ENCODE peak calls at places on chromosome 20, in six cellular contexts. E, U, W, F, R and V are unnamed samples.

GRCh38 chr20:50824137-50824536 is 29.3 kb downstream of the BCAS4 start:
- DNase-seq in E (peak; percentile 93), U (no peak), W (no peak), F (no peak), R (no peak), V (peak; percentile 57)

GRCh38 chr20:51889466-51889865 is 87.1 kb upstream of the SALL4 start:
- DNase-seq in E (no peak), U (no peak), W (no peak), F (no peak), R (no peak), V (no peak)

GRCh38 chr20:56778765-56779195 is 149.7 kb downstream of the TFAP2C start:
- DNase-seq in E (peak; percentile 30), U (no peak), W (peak; percentile 43), F (no peak), R (peak; percentile 26), V (no peak)

GRCh38 chr20:7772376-7772775 is 167.9 kb downstream of the HAO1 start:
- DNase-seq in E (peak; percentile 88), U (no peak), W (no peak), F (no peak), R (no peak), V (no peak)

GRCh38 chr20:14860410-14860814 is 523.0 kb upstream of the FLRT3 start:
- DNase-seq in E (no peak), U (no peak), W (no peak), F (no peak), R (no peak), V (no peak)

GRCh38 chr20:21436186-21436585 is 38.9 kb upstream of the NKX2-4 start:
- DNase-seq in E (peak; percentile 68), U (no peak), W (no peak), F (no peak), R (no peak), V (peak; percentile 68)

GRCh38 chr20:50269111-50270033 is 78.7 kb downstream of the CEBPB start:
- DNase-seq in E (no peak), U (no peak), W (no peak), F (no peak), R (no peak), V (no peak)

GRCh38 chr20:10708342-10709185 is 34.8 kb upstream of the JAG1 start:
- DNase-seq in E (peak; percentile 63), U (no peak), W (no peak), F (no peak), R (no peak), V (peak; percentile 44)

GRCh38 chr20:53408728-53409157 is 184.9 kb downstream of the ZNF217 start:
- DNase-seq in E (peak; percentile 54), U (no peak), W (no peak), F (no peak), R (no peak), V (no peak)

GRCh38 chr20:25148181-25148981 is 47.1 kb upstream of the ENTPD6 start:
- DNase-seq in E (peak; percentile 53), U (peak; percentile 25), W (no peak), F (no peak), R (peak; percentile 19), V (peak; percentile 22)

GRCh38 chr20:17427646-17428045 is 103.5 kb downstream of the BFSP1 start:
- DNase-seq in E (no peak), U (no peak), W (no peak), F (no peak), R (no peak), V (no peak)

GRCh38 chr20:1391640-1392442 is 1.0 kb downstream of the FKBP1A start:
- DNase-seq in E (peak; percentile 76), U (no peak), W (peak; percentile 38), F (peak; percentile 23), R (no peak), V (no peak)

GRCh38 chr20:7841967-7842301 is 98.3 kb downstream of the HAO1 start:
- DNase-seq in E (peak; percentile 94), U (no peak), W (no peak), F (no peak), R (no peak), V (peak; percentile 78)

GRCh38 chr20:46985671-46986070 is 91.0 kb downstream of the EYA2 start:
- DNase-seq in E (no peak), U (no peak), W (no peak), F (no peak), R (no peak), V (no peak)

GRCh38 chr20:1118336-1119127 is at the start of gene PSMF1:
- DNase-seq in E (peak; percentile 87), U (peak; percentile 95), W (peak; percentile 96), F (peak; percentile 96), R (peak; percentile 90), V (peak; percentile 74)

GRCh38 chr20:25865715-25866656 is 169.3 kb upstream of the ZNF337 start:
- DNase-seq in E (peak; percentile 66), U (peak; percentile 60), W (peak; percentile 77), F (peak; percentile 70), R (peak; percentile 57), V (peak; percentile 33)

GRCh38 chr20:54284928-54285704 is 77.2 kb downstream of the PFDN4 start:
- DNase-seq in E (peak; percentile 40), U (no peak), W (no peak), F (no peak), R (no peak), V (no peak)

GRCh38 chr20:1838479-1839279 is 56.5 kb upstream of the SIRPA start:
- DNase-seq in E (no peak), U (no peak), W (no peak), F (no peak), R (no peak), V (no peak)

GRCh38 chr20:59402697-59403096 is 102.3 kb downstream of the EDN3 start:
- DNase-seq in E (no peak), U (no peak), W (no peak), F (no peak), R (no peak), V (no peak)

GRCh38 chr20:51327251-51327841 is 215.2 kb downstream of the NFATC2 start:
- DNase-seq in E (peak; percentile 88), U (no peak), W (no peak), F (no peak), R (no peak), V (peak; percentile 54)

GRCh38 chr20:50992733-50993457 is 30.0 kb downstream of the KCNG1 start:
- DNase-seq in E (peak; percentile 86), U (no peak), W (peak; percentile 72), F (peak; percentile 65), R (peak; percentile 18), V (peak; percentile 35)

GRCh38 chr20:62616728-62617621 is 25.3 kb upstream of the SLCO4A1 start:
- DNase-seq in E (peak; percentile 52), U (peak; percentile 70), W (peak; percentile 88), F (peak; percentile 91), R (peak; percentile 45), V (no peak)

GRCh38 chr20:34534391-34535165 is 18.4 kb downstream of the DYNLRB1 start:
- DNase-seq in E (no peak), U (no peak), W (no peak), F (no peak), R (no peak), V (no peak)

GRCh38 chr20:34538671-34539123 is 19.8 kb upstream of the MAP1LC3A start:
- DNase-seq in E (peak; percentile 66), U (peak; percentile 32), W (peak; percentile 68), F (peak; percentile 76), R (no peak), V (no peak)

GRCh38 chr20:34535301-34535840 is 19.1 kb downstream of the DYNLRB1 start:
- DNase-seq in E (no peak), U (no peak), W (no peak), F (no peak), R (no peak), V (no peak)

GRCh38 chr20:34537651-34538050 is 20.9 kb upstream of the MAP1LC3A start:
- DNase-seq in E (no peak), U (no peak), W (no peak), F (no peak), R (no peak), V (no peak)

DNA sequence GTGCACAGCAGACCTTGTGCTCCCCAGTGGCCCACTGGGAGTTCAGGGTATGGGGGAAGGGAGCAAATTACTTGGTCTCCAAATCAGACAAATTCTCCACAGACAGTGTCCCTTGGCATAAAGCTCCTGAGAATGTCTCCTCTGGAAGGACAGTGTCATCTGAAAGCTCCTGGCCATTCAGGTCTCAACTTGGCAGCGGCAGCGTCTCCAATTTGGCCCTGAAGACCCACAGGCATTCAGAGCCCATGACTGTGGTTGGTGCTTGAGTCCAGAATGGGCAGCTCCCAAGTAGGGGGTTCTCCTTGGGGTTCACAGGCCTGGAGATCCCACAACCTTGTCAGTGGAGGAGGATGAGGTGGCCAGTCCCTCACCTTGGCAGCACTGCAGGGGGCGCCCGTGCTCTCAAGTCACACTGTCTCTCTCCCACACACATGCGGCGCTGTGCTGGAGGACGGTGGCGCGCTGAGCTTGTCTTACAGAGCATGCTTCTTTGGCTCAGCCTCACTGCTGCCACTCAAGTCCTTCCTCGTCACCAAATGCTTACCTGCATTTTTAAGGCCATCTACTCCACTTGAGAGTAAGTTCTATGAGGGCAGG is 20.7 kb downstream of the DYNLRB1 start:
- DNase-seq in E (peak; percentile 51), U (no peak), W (peak; percentile 56), F (no peak), R (no peak), V (no peak)
- TF ChIP-seq CTCF in E (peak; percentile 47), U (no peak), W (peak; percentile 32), F (peak; percentile 59), R (no peak), V (peak; percentile 22)

DNA sequence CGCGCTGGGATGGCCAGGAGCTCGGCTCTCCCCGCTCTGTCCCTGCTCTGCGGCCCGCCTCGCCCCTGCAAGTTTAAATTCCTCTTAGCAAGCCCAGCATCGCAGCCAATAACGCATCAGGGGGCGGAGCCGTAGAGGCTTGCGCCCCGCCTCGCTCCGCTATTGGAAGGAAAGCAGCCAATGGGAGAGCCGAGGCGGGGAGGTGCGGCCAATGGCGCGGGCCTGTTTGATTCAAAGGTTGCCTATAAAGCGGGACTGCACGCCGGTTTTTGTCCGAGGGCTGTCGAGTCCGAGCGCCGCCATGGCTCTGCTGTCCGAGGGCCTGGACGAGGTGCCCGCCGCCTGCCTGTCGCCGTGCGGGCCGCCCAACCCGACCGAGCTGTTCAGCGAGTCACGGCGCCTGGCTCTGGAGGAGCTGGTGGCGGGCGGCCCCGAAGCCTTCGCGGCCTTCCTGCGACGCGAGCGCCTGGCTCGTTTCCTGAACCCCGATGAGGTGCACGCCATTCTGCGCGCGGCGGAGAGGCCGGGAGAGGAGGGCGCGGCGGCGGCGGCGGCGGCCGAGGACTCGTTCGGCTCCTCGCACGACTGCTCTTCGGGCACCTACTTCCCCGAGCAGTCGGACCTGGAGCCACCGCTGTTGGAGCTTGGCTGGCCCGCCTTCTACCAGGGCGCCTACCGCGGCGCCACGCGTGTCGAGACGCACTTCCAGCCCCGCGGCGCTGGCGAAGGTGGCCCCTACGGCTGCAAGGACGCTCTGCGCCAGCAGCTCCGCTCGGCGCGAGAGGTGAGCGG is at the start of gene FAM83D:
- DNase-seq in E (peak; percentile 98), U (peak; percentile 91), W (peak; percentile 96), F (peak; percentile 100), R (peak; percentile 89), V (peak; percentile 88)
- TF ChIP-seq CTCF in E (no peak), U (peak; percentile 4), W (peak; percentile 68), F (no peak), R (no peak), V (no peak)

GRCh38 chr20:58246346-58246745 is 17.9 kb upstream of the ANKRD60 start:
- DNase-seq in E (no peak), U (no peak), W (peak; percentile 35), F (no peak), R (no peak), V (no peak)
- TF ChIP-seq CTCF in E (peak; percentile 33), U (no peak), W (peak; percentile 15), F (no peak), R (no peak), V (peak; percentile 44)

DNA sequence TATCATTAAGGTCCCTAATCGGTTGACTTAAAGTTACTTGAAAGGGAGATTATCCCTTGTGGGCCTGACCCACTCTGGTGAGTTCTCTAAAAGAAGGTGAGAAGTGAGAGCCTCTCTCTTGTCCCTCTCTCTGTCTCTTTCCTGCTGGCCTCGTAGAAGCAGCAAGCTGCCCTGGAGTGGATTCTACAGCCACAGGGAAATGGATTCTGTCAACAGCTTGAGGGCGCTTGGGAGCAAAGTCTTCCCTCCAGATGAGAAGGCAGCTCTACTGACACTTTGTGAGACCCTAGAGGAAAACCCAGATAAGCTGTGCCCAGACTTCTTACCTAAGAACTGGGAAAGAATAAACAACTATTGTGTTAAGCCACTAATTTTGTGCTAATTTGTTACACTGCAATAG is 40.0 kb downstream of the ANKRD60 start:
- DNase-seq in E (no peak), U (no peak), W (peak; percentile 21), F (no peak), R (no peak), V (no peak)
- TF ChIP-seq CTCF in E (no peak), U (no peak), W (no peak), F (no peak), R (no peak), V (peak; percentile 14)